ENCODE peak calls at places on chromosomes 12 and 14, in four cellular contexts. F is IMR-90, C is K562, W is GM12878. H is an unnamed sample.

GRCh38 chr14:53796734-53797133 is 159.9 kb downstream of the BMP4 start:
- DNase-seq in C (no peak), F (no peak), W (no peak), H (no peak)

GRCh38 chr12:29735604-29736003 is 48.1 kb downstream of the TMTC1 start:
- DNase-seq in F (no peak), C (no peak), W (no peak), H (no peak)

GRCh38 chr12:42997032-42997431 is 407.5 kb upstream of the PRICKLE1 start:
- DNase-seq in F (no peak), W (no peak), C (no peak), H (no peak)

GRCh38 chr12:51244269-51244668 is 5.6 kb downstream of the DAZAP2 start:
- DNase-seq in W (no peak), C (no peak), F (peak; percentile 40), H (no peak)

GRCh38 chr14:73724696-73725095 is 10.5 kb upstream of the PNMA1 start:
- DNase-seq in W (no peak), C (no peak), F (no peak), H (no peak)

GRCh38 chr12:56749853-56750252 is 2.3 kb downstream of the PRIM1 start:
- DNase-seq in W (no peak), F (no peak), C (no peak), H (no peak)

GRCh38 chr12:90399317-90399716 is 555.7 kb downstream of the CCER1 start:
- DNase-seq in F (no peak), C (no peak), W (no peak), H (peak; percentile 60)

GRCh38 chr12:109157986-109158385 is 41.6 kb downstream of the ACACB start:
- DNase-seq in F (no peak), C (no peak), W (no peak), H (no peak)

GRCh38 chr12:9132008-9132535 is 16.4 kb upstream of the A2M start:
- DNase-seq in W (no peak), C (no peak), F (no peak), H (no peak)

GRCh38 chr12:106987846-106988245 is 900 bp upstream of the MTERF2 start:
- DNase-seq in F (no peak), C (no peak), W (no peak), H (no peak)

GRCh38 chr12:54009171-54010052 is 627 bp downstream of the HOXC8 start:
- DNase-seq in W (no peak), F (no peak), C (no peak), H (no peak)

GRCh38 chr14:51999084-51999483 is 9.7 kb downstream of the RTRAF start:
- DNase-seq in C (no peak), W (no peak), F (peak; percentile 56), H (no peak)

GRCh38 chr14:32472512-32473472 is 143.7 kb downstream of the AKAP6 start:
- DNase-seq in C (no peak), F (peak; percentile 81), W (no peak), H (peak; percentile 52)

GRCh38 chr12:116590561-116590960 is 31.4 kb downstream of the MAP1LC3B2 start:
- DNase-seq in F (no peak), W (no peak), C (no peak), H (no peak)

GRCh38 chr14:61498811-61499210 is 177.4 kb downstream of the PRKCH start:
- DNase-seq in W (no peak), F (peak; percentile 68), C (no peak), H (peak; percentile 91)

GRCh38 chr12:75878382-75878720 is 153.2 kb downstream of the PHLDA1 start:
- DNase-seq in F (peak; percentile 93), C (no peak), W (no peak), H (peak; percentile 68)

GRCh38 chr14:20855652-20856291 is 35.4 kb upstream of the RNASE3 start:
- DNase-seq in F (peak; percentile 59), W (peak; percentile 21), C (peak; percentile 48), H (peak; percentile 82)

GRCh38 chr12:11648514-11649412 is 711 bp upstream of the ETV6 start:
- DNase-seq in F (peak; percentile 82), C (peak; percentile 56), W (peak; percentile 64), H (peak; percentile 89)

GRCh38 chr12:87155616-87156015 is 873.6 kb downstream of the C12orf50 start:
- DNase-seq in F (peak; percentile 46), C (no peak), W (no peak), H (no peak)

GRCh38 chr14:106308839-106309389 is 782.5 kb downstream of the TMEM121 start:
- DNase-seq in F (no peak), W (peak; percentile 83), C (peak; percentile 59), H (no peak)

GRCh38 chr14:72892103-72892878 is 1.6 kb downstream of the DPF3 start:
- DNase-seq in C (no peak), W (no peak), F (peak; percentile 43), H (peak; percentile 56)

GRCh38 chr14:66104486-66104885 is 381.7 kb upstream of the CCDC196 start:
- DNase-seq in F (no peak), W (no peak), C (peak; percentile 21), H (no peak)

GRCh38 chr12:96235497-96235826 is 41.3 kb downstream of the ELK3 start:
- DNase-seq in C (no peak), W (no peak), F (no peak), H (no peak)

GRCh38 chr14:103629503-103630121 is 601 bp downstream of the KLC1 start:
- DNase-seq in W (no peak), F (no peak), C (no peak), H (no peak)

GRCh38 chr12:47155457-47156166 is 75.9 kb upstream of the AMIGO2 start:
- DNase-seq in F (peak; percentile 70), W (no peak), C (peak; percentile 25), H (no peak)

GRCh38 chr14:57749267-57749666 is 116.6 kb downstream of the SLC35F4 start:
- DNase-seq in F (no peak), W (no peak), C (no peak), H (no peak)

GRCh38 chr14:46985529-46986137 is 334.1 kb upstream of the RPL10L start:
- DNase-seq in F (no peak), W (no peak), C (no peak), H (no peak)

GRCh38 chr14:85531141-85531593 is 1.2 kb downstream of the FLRT2 start:
- DNase-seq in F (peak; percentile 58), C (no peak), W (no peak), H (peak; percentile 88)

GRCh38 chr12:98064501-98064900 is 450.9 kb upstream of the TMPO start:
- DNase-seq in C (no peak), F (no peak), W (no peak), H (no peak)

GRCh38 chr14:50821471-50822464 is 9.2 kb downstream of the NIN start:
- DNase-seq in C (no peak), F (no peak), W (peak; percentile 54), H (no peak)

GRCh38 chr12:18415227-18415626 is 153.9 kb downstream of the PIK3C2G start:
- DNase-seq in C (no peak), W (no peak), F (no peak), H (no peak)

GRCh38 chr14:38500125-38500524 is 244.2 kb upstream of the CLEC14A start:
- DNase-seq in F (peak; percentile 33), W (no peak), C (no peak), H (no peak)
- TF ChIP-seq FOS in F (no peak), W (no peak), C (no peak), H (no peak)

GRCh38 chr12:91594715-91595114 is 412.1 kb upstream of the DCN start:
- DNase-seq in F (no peak), W (no peak), C (no peak), H (no peak)
- H3K4me2 ChIP-seq in F (no peak overlapping the region), W (no peak overlapping the region), C (no peak overlapping the region), H (no peak overlapping the region)

GRCh38 chr12:79871621-79872020 is 63.3 kb downstream of the PPP1R12A start:
- DNase-seq in W (no peak), C (no peak), F (no peak), H (no peak)
- TF ChIP-seq FOS in W (no peak), C (no peak), F (no peak), H (no peak)

DNA sequence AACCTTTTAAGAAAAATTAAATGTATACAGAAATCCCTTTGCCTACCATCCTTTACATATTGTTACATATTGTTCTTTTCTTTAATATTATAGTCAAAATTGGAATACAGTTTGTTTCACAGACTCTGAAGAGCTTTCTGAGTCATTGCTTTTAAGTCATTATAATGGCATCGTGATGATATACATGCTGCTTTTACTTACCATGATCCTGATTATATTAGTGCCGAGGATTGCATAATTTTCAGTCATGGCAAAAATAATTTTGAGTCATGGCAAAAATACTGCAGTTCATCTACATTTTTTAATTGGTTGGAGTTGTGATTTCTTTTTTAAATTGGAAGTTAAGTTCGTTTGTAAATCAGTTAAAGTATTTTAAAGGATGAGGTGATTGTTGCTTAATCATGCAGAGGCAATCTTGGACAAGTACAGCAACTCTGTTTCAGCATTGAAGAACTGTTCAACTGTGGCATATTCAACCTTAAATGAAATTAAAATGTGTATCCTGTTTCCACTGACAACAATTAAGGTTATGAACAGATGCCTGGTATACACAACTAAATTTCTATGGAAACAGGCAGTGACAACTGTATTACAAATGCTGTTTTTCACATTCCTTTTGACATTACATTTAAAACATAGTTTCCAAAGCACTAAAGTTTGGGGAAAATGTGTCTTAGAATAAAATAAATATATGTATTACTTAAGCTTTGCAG is 142.3 kb downstream of the PCNX1 start:
- DNase-seq in F (peak; percentile 79), W (no peak), C (no peak), H (peak; percentile 17)
- H3K4me2 ChIP-seq in F (peak overlapping the region; percentile 28), W (no peak overlapping the region), C (no peak overlapping the region), H (no peak overlapping the region)

GRCh38 chr14:95424533-95424932 is 91.9 kb downstream of the SYNE3 start:
- DNase-seq in W (no peak), F (peak; percentile 23), C (no peak), H (no peak)
- TF ChIP-seq FOS in W (no peak), F (no peak), C (no peak), H (no peak)

H was measured in endothelial cell of umbilical vein.